ENCODE peak calls at places on chromosomes 3 and 15, in ten cellular contexts. B is stimulated activated CD4-positive, alpha-beta T cell treated with anti-CD3 and anti-CD28 coated beads, TNF-alpha, amount 100 ng/mL, for 24 hours; O is H9; Y is type B pancreatic cell; N is NCI-H2081; J is GM13976; P is left colon; G is dorsolateral prefrontal cortex; I is posterior vena cava; F is A549. S is an unnamed sample.

GRCh38 chr3:82707035-82707434 is 945.6 kb upstream of the GBE1 start:
- DNase-seq in B (no peak), O (peak), Y (no peak), N (no peak), J (no peak), P (no peak), G (no peak), I (no peak), F (peak), S (no peak)

GRCh38 chr15:53323197-53323596 is 436.3 kb downstream of the WDR72 start:
- DNase-seq in B (no peak), O (no peak), Y (no peak), N (no peak), J (no peak), P (no peak), G (no peak), I (no peak), F (no peak), S (no peak)

GRCh38 chr3:151305081-151305777 is 11.4 kb downstream of the GPR87 start:
- DNase-seq in B (no peak), O (peak), Y (no peak), N (no peak), J (no peak), P (peak), G (no peak), I (peak), F (peak), S (peak)

GRCh38 chr3:181561605-181562031 is 150.1 kb upstream of the SOX2 start:
- DNase-seq in B (no peak), O (no peak), Y (no peak), N (peak), J (no peak), P (no peak), G (no peak), I (no peak), F (no peak), S (no peak)

GRCh38 chr15:70936326-70936725 is 43.7 kb downstream of the LRRC49 start:
- DNase-seq in B (no peak), O (no peak), Y (no peak), N (peak), J (no peak), P (no peak), G (no peak), I (no peak), F (no peak), S (no peak)

GRCh38 chr3:122572940-122573412 is 4.5 kb upstream of the PARP15 start:
- DNase-seq in B (no peak), O (peak), Y (no peak), N (no peak), J (peak), P (no peak), G (no peak), I (no peak), F (peak), S (peak)

GRCh38 chr3:156172536-156172935 is 52.2 kb downstream of the KCNAB1 start:
- DNase-seq in B (no peak), O (no peak), Y (no peak), N (no peak), J (no peak), P (no peak), G (no peak), I (no peak), F (no peak), S (no peak)

GRCh38 chr15:50964075-50964474 is 55.6 kb downstream of the AP4E1 start:
- DNase-seq in B (no peak), O (no peak), Y (no peak), N (no peak), J (no peak), P (no peak), G (no peak), I (no peak), F (no peak), S (no peak)

GRCh38 chr3:111311126-111311525 is 230.9 kb upstream of the CD96 start:
- DNase-seq in B (no peak), O (no peak), Y (no peak), N (no peak), J (no peak), P (no peak), G (no peak), I (no peak), F (no peak), S (no peak)

GRCh38 chr3:154177406-154177805 is 56.2 kb downstream of the ARHGEF26 start:
- DNase-seq in B (no peak), O (no peak), Y (no peak), N (no peak), J (no peak), P (no peak), G (no peak), I (no peak), F (no peak), S (no peak)

GRCh38 chr3:75737831-75738493 is 47.4 kb downstream of the ZNF717 start:
- DNase-seq in B (no peak), O (no peak), Y (no peak), N (no peak), J (no peak), P (no peak), G (no peak), I (no peak), F (peak), S (no peak)

GRCh38 chr15:70487380-70487725 is 276.0 kb downstream of the UACA start:
- DNase-seq in B (no peak), O (no peak), Y (no peak), N (no peak), J (no peak), P (no peak), G (no peak), I (peak), F (no peak), S (no peak)

GRCh38 chr3:178182337-178182761 is 353.9 kb upstream of the KCNMB2 start:
- DNase-seq in B (no peak), O (no peak), Y (no peak), N (peak), J (no peak), P (no peak), G (peak), I (no peak), F (no peak), S (no peak)

GRCh38 chr3:170317954-170318353 is 39.6 kb upstream of the SKIL start:
- DNase-seq in B (no peak), O (no peak), Y (no peak), N (no peak), J (no peak), P (no peak), G (no peak), I (no peak), F (no peak), S (no peak)

GRCh38 chr3:55729546-55729945 is 242.4 kb upstream of the WNT5A start:
- DNase-seq in B (no peak), O (no peak), Y (no peak), N (no peak), J (no peak), P (no peak), G (no peak), I (no peak), F (no peak), S (no peak)

GRCh38 chr3:169750665-169751064 is 14.2 kb downstream of the TERC start:
- DNase-seq in B (no peak), O (no peak), Y (no peak), N (no peak), J (no peak), P (no peak), G (no peak), I (no peak), F (no peak), S (no peak)

GRCh38 chr3:191987951-191988350 is 527.0 kb downstream of the PYDC2 start:
- DNase-seq in B (no peak), O (no peak), Y (no peak), N (peak), J (no peak), P (no peak), G (no peak), I (no peak), F (no peak), S (no peak)

GRCh38 chr15:38351466-38351865 is 98.8 kb downstream of the SPRED1 start:
- DNase-seq in B (no peak), O (no peak), Y (no peak), N (no peak), J (no peak), P (no peak), G (no peak), I (no peak), F (no peak), S (no peak)

S was measured in HTR-8/SVneo.